ENCODE peak calls at places on chromosomes 1 and 21, in nine cellular contexts. D, P, W, T, Y, F, S, V and M are unnamed samples. For H3K4me1, the result is how much of the 10 kb centered on the place peaks cover.

GRCh38 chr1:160781129-160781808 is 14.7 kb upstream of the LY9 start:
- DNase-seq in P (no peak), S (no peak), V (peak), Y (no peak), W (no peak), T (no peak), D (no peak), F (no peak), M (peak)

GRCh38 chr1:60727553-60727952 is 354.8 kb upstream of the NFIA start:
- DNase-seq in F (peak), S (no peak), Y (no peak), T (no peak), P (no peak), D (no peak), V (no peak), W (no peak), M (no peak)

GRCh38 chr21:44018813-44019567 is 6.9 kb downstream of the TRAPPC10 start:
- DNase-seq in W (no peak), S (no peak), Y (no peak), P (no peak), V (no peak), D (no peak), F (no peak), T (no peak), M (no peak)

GRCh38 chr1:246959944-246960693 is 28.4 kb upstream of the AHCTF1 start:
- DNase-seq in P (no peak), V (no peak), F (no peak), T (peak), W (no peak), D (no peak), S (no peak), Y (no peak), M (no peak)

GRCh38 chr1:246114369-246114768 is 392.7 kb downstream of the SMYD3 start:
- DNase-seq in F (peak), P (no peak), D (no peak), V (no peak), W (peak), T (no peak), S (no peak), Y (no peak), M (no peak)

GRCh38 chr1:37849480-37849879 is 9.9 kb downstream of the MTF1 start:
- DNase-seq in Y (no peak), W (no peak), F (no peak), D (no peak), S (no peak), V (no peak), P (no peak), T (no peak), M (no peak)

GRCh38 chr1:11495579-11495978 is 16.6 kb downstream of the DISP3 start:
- DNase-seq in T (no peak), S (no peak), W (no peak), V (no peak), P (no peak), D (no peak), Y (no peak), F (no peak), M (no peak)

GRCh38 chr1:232322162-232322734 is 307.7 kb downstream of the SIPA1L2 start:
- DNase-seq in P (no peak), T (no peak), W (no peak), S (no peak), F (no peak), D (no peak), V (no peak), Y (no peak), M (no peak)

GRCh38 chr21:26116456-26117011 is 54.0 kb downstream of the APP start:
- DNase-seq in D (peak), S (no peak), W (peak), Y (no peak), P (no peak), T (peak), F (peak), V (no peak), M (peak)

GRCh38 chr1:78318011-78318410 is 172.8 kb upstream of the PTGFR start:
- DNase-seq in P (no peak), F (no peak), V (no peak), D (no peak), Y (no peak), S (no peak), T (no peak), W (no peak), M (no peak)

GRCh38 chr1:168079761-168080160 is 57.0 kb downstream of the GPR161 start:
- DNase-seq in W (no peak), V (no peak), Y (no peak), S (no peak), P (no peak), T (peak), F (peak), D (no peak), M (no peak)

GRCh38 chr1:94069649-94070285 is 51.2 kb downstream of the ABCA4 start:
- DNase-seq in F (no peak), T (no peak), Y (no peak), V (no peak), S (no peak), P (no peak), W (no peak), D (no peak), M (no peak)
- H3K4me1 ChIP-seq in F (under half), T (under half), Y (under half), V (under half), S (under half), P (under half), W (under half), D (under half), M (under half)

GRCh38 chr1:59085101-59085500 is 211.8 kb upstream of the FGGY start:
- DNase-seq in V (no peak), T (no peak), D (no peak), S (no peak), P (no peak), Y (no peak), F (no peak), W (no peak), M (no peak)

GRCh38 chr1:59081795-59082194 is 215.1 kb upstream of the FGGY start:
- DNase-seq in D (no peak), F (no peak), T (no peak), Y (no peak), S (no peak), P (no peak), W (no peak), V (no peak), M (no peak)

GRCh38 chr1:59079434-59080135 is 217.3 kb upstream of the FGGY start:
- DNase-seq in D (no peak), F (no peak), W (no peak), V (no peak), P (no peak), T (peak), Y (no peak), S (no peak), M (no peak)

GRCh38 chr1:59081181-59081580 is 215.7 kb upstream of the FGGY start:
- DNase-seq in D (no peak), W (no peak), F (no peak), P (no peak), T (no peak), Y (no peak), V (no peak), S (no peak), M (no peak)

GRCh38 chr1:59083946-59084865 is 212.7 kb upstream of the FGGY start:
- DNase-seq in F (peak), W (peak), Y (no peak), D (no peak), P (no peak), S (no peak), T (peak), V (no peak), M (no peak)
- H3K27ac ChIP-seq in F (no peak), W (peak), Y (no peak), D (no peak), P (no peak), S (no peak), T (no peak), V (peak), M (no peak)

GRCh38 chr1:6666696-6667095 is 34.9 kb downstream of the DNAJC11 start:
- DNase-seq in D (no peak), V (no peak), S (no peak), F (no peak), W (no peak), P (no peak), Y (no peak), T (no peak), M (no peak)
- H3K4me1 ChIP-seq in D (under half), V (under half), S (under half), F (under half), W (under half), P (under half), Y (under half), T (under half), M (under half)

GRCh38 chr1:157119008-157119407 is 19.2 kb downstream of the ETV3 start:
- DNase-seq in W (no peak), V (no peak), T (no peak), P (no peak), F (no peak), S (peak), D (no peak), Y (no peak), M (no peak)
- H3K27ac ChIP-seq in W (no peak), V (no peak), T (no peak), P (no peak), F (no peak), S (no peak), D (no peak), Y (no peak), M (no peak)